ENCODE peak calls at places on chromosome 12, in eight cellular contexts. M is AG10803, W is uterus, O is left lung, D is AG09309, X is fibroblast of lung, U is cardiac muscle cell, J is aorta. T is an unnamed sample.

GRCh38 chr12:113700943-113701342 is 229.3 kb upstream of the LHX5 start:
- DNase-seq in D (peak), X (peak), U (no peak), O (no peak), J (no peak), M (peak), W (no peak), T (peak)

GRCh38 chr12:32877670-32878459 is 18.7 kb downstream of the PKP2 start:
- DNase-seq in O (peak), J (no peak), W (no peak), D (no peak), X (no peak), U (peak), M (peak), T (no peak)

GRCh38 chr12:86264451-86265328 is 8.5 kb upstream of the MGAT4C start:
- DNase-seq in O (peak), J (peak), U (peak), M (no peak), D (no peak), W (no peak), X (peak), T (no peak)

GRCh38 chr12:74111688-74112360 is 425.8 kb upstream of the ATXN7L3B start:
- DNase-seq in W (no peak), J (no peak), O (no peak), D (no peak), M (no peak), U (peak), X (no peak), T (no peak)

GRCh38 chr12:85489194-85489593 is 209.2 kb downstream of the ALX1 start:
- DNase-seq in J (no peak), U (no peak), M (no peak), W (no peak), O (no peak), D (no peak), X (no peak), T (no peak)

GRCh38 chr12:64145226-64145625 is 76.9 kb downstream of the KICS2 start:
- DNase-seq in W (no peak), U (no peak), X (no peak), D (no peak), M (no peak), J (no peak), O (no peak), T (no peak)

GRCh38 chr12:81950871-81951270 is 191.7 kb upstream of the PPFIA2 start:
- DNase-seq in M (no peak), U (no peak), X (no peak), D (no peak), O (no peak), J (no peak), W (no peak), T (no peak)

GRCh38 chr12:25456474-25456873 is 96.6 kb downstream of the LMNTD1 start:
- DNase-seq in J (no peak), D (no peak), O (no peak), M (no peak), W (no peak), X (no peak), U (no peak), T (no peak)

GRCh38 chr12:124278389-124279101 is 16.3 kb upstream of the RFLNA start:
- DNase-seq in U (no peak), D (no peak), M (no peak), J (no peak), X (no peak), W (peak), O (no peak), T (no peak)

GRCh38 chr12:94644622-94645021 is 5.7 kb downstream of the TMCC3 start:
- DNase-seq in J (no peak), D (peak), M (peak), U (no peak), O (no peak), X (peak), W (no peak), T (peak)

GRCh38 chr12:66137937-66138336 is 7.4 kb upstream of the LLPH start:
- DNase-seq in O (no peak), X (no peak), D (no peak), J (no peak), U (no peak), M (no peak), W (no peak), T (no peak)

GRCh38 chr12:46786774-46787173 is 39.0 kb downstream of the SLC38A4 start:
- DNase-seq in D (no peak), U (no peak), X (peak), W (no peak), M (peak), J (no peak), O (no peak), T (peak)

GRCh38 chr12:48104531-48104930 is 1.3 kb downstream of the SENP1 start:
- DNase-seq in X (no peak), J (no peak), U (no peak), M (no peak), W (no peak), D (no peak), O (no peak), T (no peak)

GRCh38 chr12:131808744-131809371 is 19.3 kb upstream of the MMP17 start:
- DNase-seq in U (no peak), J (no peak), X (peak), M (no peak), W (no peak), O (no peak), D (no peak), T (no peak)

GRCh38 chr12:10354502-10354901 is 35.3 kb downstream of the KLRK1 start:
- DNase-seq in D (no peak), J (no peak), X (peak), U (no peak), W (no peak), O (peak), M (no peak), T (peak)

GRCh38 chr12:10354071-10354470 is 35.8 kb downstream of the KLRK1 start:
- DNase-seq in X (no peak), O (no peak), U (no peak), J (no peak), M (no peak), W (no peak), D (no peak), T (no peak)

GRCh38 chr12:58907326-58907855 is 12.9 kb downstream of the LRIG3 start:
- DNase-seq in M (peak), D (no peak), W (no peak), X (peak), J (no peak), O (no peak), U (no peak), T (peak)

GRCh38 chr12:68469136-68469535 is 137.0 kb upstream of the MDM1 start:
- DNase-seq in O (no peak), W (no peak), M (no peak), U (no peak), J (no peak), D (no peak), X (peak), T (no peak)

GRCh38 chr12:52865090-52865944 is 16.5 kb upstream of the KRT78 start:
- DNase-seq in D (no peak), W (peak), M (peak), O (peak), X (peak), J (peak), U (peak), T (peak)

GRCh38 chr12:112164326-112164660 is 38.9 kb downstream of the TRAFD1 start:
- DNase-seq in X (no peak), D (no peak), W (no peak), J (peak), O (no peak), M (no peak), U (no peak), T (no peak)

GRCh38 chr12:12529783-12530421 is 32.8 kb downstream of the DUSP16 start:
- DNase-seq in X (no peak), O (no peak), J (no peak), W (no peak), D (no peak), M (no peak), U (no peak), T (no peak)

GRCh38 chr12:8499616-8500015 is 13.7 kb upstream of the CLEC4D start:
- DNase-seq in W (no peak), U (no peak), X (no peak), D (no peak), J (no peak), O (no peak), M (no peak), T (no peak)

GRCh38 chr12:22034709-22035506 is 11.1 kb upstream of the CMAS start:
- DNase-seq in J (no peak), O (no peak), U (no peak), X (no peak), M (peak), D (no peak), W (no peak), T (peak)

GRCh38 chr12:111451649-111452129 is 46.0 kb downstream of the SH2B3 start:
- DNase-seq in D (no peak), J (no peak), X (peak), M (peak), U (peak), W (no peak), O (no peak), T (no peak)

GRCh38 chr12:59600174-59600573 is 4.3 kb downstream of the SLC16A7 start:
- DNase-seq in M (peak), J (no peak), X (peak), O (no peak), W (no peak), D (peak), U (no peak), T (no peak)

GRCh38 chr12:120007272-120007671 is 18.2 kb downstream of the BICDL1 start:
- DNase-seq in M (no peak), D (no peak), X (no peak), J (no peak), U (no peak), W (no peak), O (no peak), T (no peak)

GRCh38 chr12:105464426-105464825 is 133.9 kb downstream of the C12orf75 start:
- DNase-seq in W (no peak), J (no peak), D (no peak), O (no peak), M (no peak), U (no peak), X (no peak), T (no peak)

GRCh38 chr12:121259074-121259473 is 37.4 kb downstream of the CAMKK2 start:
- DNase-seq in M (no peak), J (peak), U (no peak), O (no peak), W (no peak), X (no peak), D (no peak), T (no peak)

GRCh38 chr12:4134833-4135597 is 138.5 kb upstream of the CCND2 start:
- DNase-seq in D (no peak), J (no peak), U (no peak), W (no peak), X (no peak), M (no peak), O (no peak), T (no peak)

GRCh38 chr12:104720346-104721064 is 237.6 kb downstream of the SLC41A2 start:
- DNase-seq in M (peak), D (no peak), J (peak), W (no peak), O (no peak), X (peak), U (no peak), T (peak)

GRCh38 chr12:120936197-120936596 is 32.0 kb upstream of the SPPL3 start:
- DNase-seq in W (no peak), D (no peak), X (no peak), U (no peak), M (no peak), J (peak), O (peak), T (no peak)

GRCh38 chr12:3741882-3742672 is 10.8 kb downstream of the CRACR2A start:
- DNase-seq in U (no peak), O (no peak), X (no peak), W (no peak), M (no peak), J (no peak), D (no peak), T (no peak)

GRCh38 chr12:27331927-27332324 is 710 bp upstream of the BMAL2 start:
- DNase-seq in W (no peak), O (no peak), D (no peak), X (no peak), M (no peak), J (no peak), U (no peak), T (no peak)

GRCh38 chr12:102913453-102914226 is 3.4 kb downstream of the PAH start:
- DNase-seq in O (no peak), U (no peak), W (no peak), D (no peak), M (no peak), X (no peak), J (no peak), T (no peak)

GRCh38 chr12:114405449-114406271 is at the start of gene TBX5:
- DNase-seq in O (no peak), X (peak), W (no peak), U (peak), D (no peak), M (peak), J (no peak), T (no peak)

GRCh38 chr12:101925935-101926334 is 48.6 kb downstream of the DRAM1 start:
- DNase-seq in M (no peak), J (no peak), O (no peak), X (no peak), U (no peak), D (no peak), W (no peak), T (peak)

GRCh38 chr12:130803707-130804106 is 35.3 kb downstream of the STX2 start:
- DNase-seq in X (peak), D (peak), W (no peak), O (no peak), U (no peak), J (no peak), M (peak), T (peak)

GRCh38 chr12:80704430-80704829 is 3.0 kb upstream of the MYF6 start:
- DNase-seq in W (no peak), M (no peak), U (no peak), D (no peak), O (no peak), J (no peak), X (no peak), T (no peak)

GRCh38 chr12:2084553-2085296 is 31.9 kb downstream of the CACNA1C start:
- DNase-seq in W (peak), O (no peak), U (no peak), M (peak), D (no peak), X (peak), J (peak), T (peak)

GRCh38 chr12:75208851-75209781 is 523 bp downstream of the KCNC2 start:
- DNase-seq in W (no peak), M (peak), U (peak), D (no peak), X (peak), J (peak), O (no peak), T (peak)
- H3K4me3 ChIP-seq in W (no peak), M (no peak), U (peak), D (no peak), X (no peak), J (no peak), O (no peak), T (peak)

GRCh38 chr12:6943719-6944380 is at the start of the genes C12orf57 and RNU7-1:
- DNase-seq in J (peak), W (peak), M (peak), D (peak), O (no peak), U (peak), X (no peak), T (peak)

GRCh38 chr12:6944381-6945186 is 762 bp downstream of the C12orf57 start:
- DNase-seq in X (peak), W (peak), O (peak), D (peak), J (peak), U (peak), M (peak), T (peak)

GRCh38 chr12:6946920-6947374 is 3.1 kb downstream of the C12orf57 start:
- DNase-seq in W (no peak), U (no peak), D (no peak), M (no peak), O (no peak), J (peak), X (no peak), T (no peak)

GRCh38 chr12:6946033-6946919 is 2.5 kb downstream of the C12orf57 start:
- DNase-seq in D (no peak), O (peak), W (no peak), J (no peak), U (peak), X (no peak), M (no peak), T (no peak)

DNA sequence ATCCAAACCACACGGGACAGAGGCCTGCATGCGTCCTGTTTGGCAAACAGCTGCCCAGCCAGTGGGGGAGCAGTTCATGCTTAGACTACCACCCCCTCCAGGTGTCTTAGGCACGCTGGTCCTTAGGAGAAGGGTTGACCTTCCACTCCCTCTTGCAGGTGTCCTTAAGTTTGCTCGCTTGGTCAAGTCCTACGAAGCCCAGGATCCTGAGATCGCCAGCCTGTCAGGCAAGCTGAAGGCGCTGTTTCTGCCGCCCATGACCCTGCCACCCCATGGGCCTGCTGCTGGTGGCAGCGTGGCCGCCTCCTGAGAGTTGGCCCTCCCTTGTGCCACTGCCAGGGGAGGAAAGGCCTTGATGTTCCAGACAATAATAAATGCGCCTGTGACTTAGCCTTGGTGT is 1.8 kb downstream of the C12orf57 start:
- DNase-seq in X (no peak), M (no peak), O (no peak), W (no peak), D (no peak), U (no peak), J (no peak), T (no peak)
- H3K4me3 ChIP-seq in X (no peak), M (no peak), O (no peak), W (no peak), D (no peak), U (no peak), J (no peak), T (no peak)

DNA sequence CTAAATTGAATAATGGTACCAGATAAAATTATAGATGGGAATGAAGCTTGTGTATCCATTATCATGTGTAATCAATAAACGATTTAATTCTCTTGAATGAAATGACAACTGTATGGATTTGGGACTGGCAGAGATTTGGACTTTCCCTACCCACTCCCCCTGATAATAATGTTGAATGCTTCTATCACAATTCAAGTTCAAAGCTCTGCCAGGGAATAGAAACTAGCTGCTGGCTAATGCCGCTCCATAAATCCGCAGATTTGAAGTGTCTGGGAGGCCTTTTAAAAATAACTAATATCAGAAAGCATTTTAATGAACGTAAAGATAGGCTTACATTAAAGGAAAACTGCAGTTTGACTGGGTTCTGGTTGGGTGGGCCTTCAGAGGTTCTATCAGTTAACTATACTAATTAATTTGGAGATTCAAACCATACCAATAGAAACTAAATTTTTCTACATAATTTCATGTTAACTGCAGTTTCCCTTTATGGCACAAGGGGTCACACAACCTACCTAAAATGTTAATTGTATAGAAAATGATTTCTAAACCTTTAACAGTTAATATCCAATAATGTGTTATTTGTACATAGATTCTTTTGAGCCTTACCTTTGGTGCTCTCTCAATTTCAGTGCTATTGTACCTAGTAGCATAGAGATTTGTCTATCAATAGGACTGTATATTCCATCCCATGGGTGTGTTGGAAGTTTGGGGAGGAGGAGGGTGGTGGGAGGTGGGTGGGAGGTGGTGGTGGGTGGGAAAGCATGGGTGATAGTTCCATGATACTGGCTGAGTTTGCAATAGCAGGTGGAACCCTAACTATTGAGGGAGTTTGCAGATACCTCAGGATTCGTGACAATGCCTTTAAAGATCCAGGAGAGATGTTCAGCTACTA is 4.9 kb downstream of the HNRNPA1 start:
- DNase-seq in X (no peak), W (no peak), O (no peak), J (no peak), U (no peak), M (no peak), D (no peak), T (no peak)
- H3K4me3 ChIP-seq in X (peak), W (no peak), O (no peak), J (no peak), U (peak), M (no peak), D (no peak), T (no peak)

GRCh38 chr12:18160901-18161300 is 70.9 kb upstream of the RERGL start:
- DNase-seq in D (no peak), J (no peak), X (no peak), W (no peak), O (no peak), M (no peak), U (no peak), T (no peak)

GRCh38 chr12:18171571-18171970 is 81.6 kb upstream of the RERGL start:
- DNase-seq in U (no peak), O (no peak), D (peak), W (no peak), J (no peak), X (peak), M (peak), T (peak)

GRCh38 chr12:18165422-18165871 is 75.5 kb upstream of the RERGL start:
- DNase-seq in X (peak), W (no peak), O (no peak), J (no peak), U (no peak), M (peak), D (no peak), T (peak)

GRCh38 chr12:18165889-18166288 is 75.9 kb upstream of the RERGL start:
- DNase-seq in M (no peak), D (no peak), U (no peak), X (no peak), O (no peak), W (no peak), J (no peak), T (no peak)
- H3K4me3 ChIP-seq in M (peak), D (no peak), U (no peak), X (peak), O (no peak), W (no peak), J (no peak), T (no peak)

DNA sequence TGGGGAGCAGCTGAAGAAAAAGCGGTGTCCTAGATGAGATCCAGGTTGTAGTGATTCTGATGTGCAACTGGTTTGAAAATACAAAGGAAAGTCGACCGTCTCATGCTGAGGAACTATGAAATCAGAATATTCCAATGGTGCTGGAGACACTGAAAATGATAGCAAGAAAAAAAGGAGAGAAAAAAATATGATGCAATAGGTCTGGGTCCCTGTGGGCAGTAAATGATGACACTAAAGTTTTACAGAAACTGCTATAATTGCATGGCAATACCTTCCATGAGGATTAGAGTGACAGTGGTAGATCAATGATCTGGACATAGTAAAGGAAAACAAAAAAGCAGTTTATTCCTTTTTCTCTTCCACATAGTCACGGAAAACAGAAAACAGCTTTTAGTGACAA is 2.3 kb downstream of the PYM1 start:
- DNase-seq in M (no peak), W (no peak), J (no peak), U (no peak), X (no peak), D (no peak), O (no peak), T (no peak)
- H3K4me3 ChIP-seq in M (no peak), W (no peak), J (no peak), U (no peak), X (peak), D (no peak), O (no peak), T (no peak)

GRCh38 chr12:57694459-57695019 is 607 bp downstream of the OS9 start:
- DNase-seq in W (no peak), M (no peak), J (no peak), U (peak), O (no peak), D (no peak), X (peak), T (no peak)
- H3K4me3 ChIP-seq in W (peak), M (peak), J (peak), U (peak), O (peak), D (peak), X (peak), T (peak)